ENCODE peak calls at places on chromosomes 7 and 10, in five cellular contexts. O, L, Y, Z and T are unnamed samples.

GRCh38 chr7:26328498-26329390 is 37.1 kb downstream of the SNX10 start:
- DNase-seq in L (no peak), O (no peak), Y (no peak), Z (no peak), T (no peak)

GRCh38 chr10:117254774-117255735 is 14.1 kb downstream of the SLC18A2 start:
- DNase-seq in Z (no peak), Y (no peak), O (no peak), L (no peak), T (no peak)

GRCh38 chr7:50121269-50121668 is 28.2 kb upstream of the ZPBP start:
- DNase-seq in L (no peak), Z (peak; percentile 42), Y (no peak), O (no peak), T (no peak)

GRCh38 chr7:30038182-30038980 is 10.2 kb downstream of the PLEKHA8 start:
- DNase-seq in Y (no peak), L (peak; percentile 49), Z (no peak), O (peak; percentile 80), T (no peak)

GRCh38 chr10:127997241-127997640 is 90.3 kb downstream of the PTPRE start:
- DNase-seq in Y (no peak), O (no peak), L (no peak), Z (no peak), T (no peak)

GRCh38 chr7:34837316-34837715 is 179.3 kb downstream of the NPSR1 start:
- DNase-seq in L (no peak), Y (peak; percentile 45), Z (no peak), O (no peak), T (no peak)

GRCh38 chr7:124284937-124285336 is 252.1 kb upstream of the TMEM229A start:
- DNase-seq in O (no peak), Y (peak; percentile 71), L (no peak), Z (no peak), T (no peak)

GRCh38 chr10:20855398-20856038 is 41.6 kb downstream of the NEBL start:
- DNase-seq in L (peak; percentile 69), Y (peak; percentile 30), Z (peak; percentile 10), O (peak; percentile 71), T (peak; percentile 8)

GRCh38 chr7:5701085-5701914 is 80.2 kb downstream of the RNF216 start:
- DNase-seq in Y (no peak), Z (no peak), L (no peak), O (no peak), T (no peak)

GRCh38 chr7:50733552-50733951 is 49.1 kb downstream of the GRB10 start:
- DNase-seq in Y (peak; percentile 90), O (no peak), Z (no peak), L (peak; percentile 41), T (peak; percentile 95)

GRCh38 chr10:116437076-116437692 is 9.5 kb downstream of the PNLIPRP3 start:
- DNase-seq in L (no peak), O (no peak), Z (no peak), Y (no peak), T (no peak)

GRCh38 chr7:86972072-86972471 is 87.4 kb downstream of the ELAPOR2 start:
- DNase-seq in O (no peak), L (no peak), Z (no peak), Y (no peak), T (peak; percentile 44)

GRCh38 chr10:131961777-131962450 is 19.8 kb downstream of the BNIP3 start:
- DNase-seq in L (peak; percentile 84), Z (no peak), Y (no peak), O (no peak), T (no peak)

GRCh38 chr10:128766915-128767314 is 640.7 kb upstream of the MKI67 start:
- DNase-seq in L (no peak), O (no peak), Z (no peak), Y (no peak), T (no peak)

GRCh38 chr7:46600340-46600739 is 679.3 kb upstream of the IGFBP3 start:
- DNase-seq in O (peak; percentile 88), L (peak; percentile 78), Z (no peak), Y (no peak), T (no peak)

GRCh38 chr7:113197274-113197673 is 78.9 kb upstream of the SMIM30 start:
- DNase-seq in O (peak; percentile 84), Y (peak; percentile 55), L (peak; percentile 88), Z (no peak), T (peak; percentile 83)

GRCh38 chr7:71208881-71209280 is 76.9 kb downstream of the GALNT17 start:
- DNase-seq in Z (no peak), Y (no peak), O (no peak), L (no peak), T (no peak)

GRCh38 chr10:69649771-69650550 is 19.9 kb downstream of the FAM241B start:
- DNase-seq in Y (peak; percentile 64), O (peak; percentile 7), L (no peak), Z (no peak), T (no peak)

GRCh38 chr7:129443612-129444011 is 9.4 kb downstream of the STRIP2 start:
- DNase-seq in O (no peak), L (no peak), Y (no peak), Z (no peak), T (no peak)

GRCh38 chr10:117342638-117343037 is 32.6 kb downstream of the PDZD8 start:
- DNase-seq in L (peak; percentile 73), Y (peak; percentile 88), Z (no peak), O (peak; percentile 88), T (peak; percentile 88)

GRCh38 chr7:43758029-43758860 is at the start of gene BLVRA:
- DNase-seq in O (peak; percentile 53), Z (peak; percentile 68), Y (peak; percentile 44), L (peak; percentile 70), T (peak; percentile 18)

GRCh38 chr10:44954962-44955361 is 4.6 kb upstream of the RASSF4 start:
- DNase-seq in Z (no peak), Y (no peak), L (no peak), O (no peak), T (no peak)

GRCh38 chr10:26296351-26296750 is 79.8 kb downstream of the GAD2 start:
- DNase-seq in Y (no peak), O (no peak), L (no peak), Z (no peak), T (no peak)

GRCh38 chr10:102461187-102462054 is 10.1 kb upstream of the C10orf95 start:
- DNase-seq in L (peak; percentile 81), O (peak; percentile 80), Z (peak; percentile 95), Y (peak; percentile 92), T (peak; percentile 51)
- TF ChIP-seq EZH2 in L (no peak), O (no peak), Z (no peak), Y (no peak), T (no peak)

GRCh38 chr10:93566435-93567276 is at the start of gene FFAR4:
- DNase-seq in Y (peak; percentile 48), Z (no peak), O (no peak), L (peak; percentile 6), T (no peak)

GRCh38 chr10:93565421-93565820 is 1.0 kb upstream of the FFAR4 start:
- DNase-seq in Y (no peak), O (no peak), L (no peak), Z (no peak), T (no peak)

GRCh38 chr10:93570383-93570782 is 3.9 kb downstream of the FFAR4 start:
- DNase-seq in Z (no peak), L (no peak), O (no peak), Y (no peak), T (no peak)

GRCh38 chr10:93567277-93568104 is 1.0 kb downstream of the FFAR4 start:
- DNase-seq in L (no peak), O (no peak), Y (no peak), Z (no peak), T (no peak)

DNA sequence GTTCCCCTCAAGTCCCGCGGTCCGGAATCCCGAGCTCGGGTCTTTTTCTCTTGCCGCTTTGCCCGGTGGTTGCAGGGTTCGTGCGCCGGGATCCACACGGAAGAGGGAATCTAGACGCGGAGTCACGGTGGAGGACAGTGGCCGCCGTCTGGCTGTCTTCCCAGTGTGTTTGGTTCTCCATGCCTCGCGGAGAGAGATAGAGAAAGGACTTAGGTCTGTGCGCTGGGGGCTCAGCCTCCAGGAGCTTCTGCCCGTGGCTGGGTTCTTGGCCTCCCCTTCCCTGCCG is 1.6 kb downstream of the FFAR4 start:
- DNase-seq in Z (no peak), L (peak; percentile 11), O (no peak), Y (no peak), T (no peak)
- TF ChIP-seq EZH2 in Z (no peak), L (peak; percentile 8), O (no peak), Y (no peak), T (no peak)

GRCh38 chr10:101224910-101225823 is 4.1 kb downstream of the LBX1 start:
- DNase-seq in Y (no peak), O (no peak), Z (no peak), L (no peak), T (no peak)
- TF ChIP-seq EZH2 in Y (peak; percentile 86), O (peak; percentile 90), Z (no peak), L (peak; percentile 99), T (peak; percentile 96)

GRCh38 chr10:22334414-22335203 is 10.7 kb upstream of the SPAG6 start:
- DNase-seq in Z (no peak), L (no peak), O (no peak), Y (no peak), T (no peak)
- TF ChIP-seq EZH2 in Z (no peak), L (no peak), O (no peak), Y (no peak), T (peak; percentile 17)

GRCh38 chr10:77274046-77274795 is 363.4 kb downstream of the KCNMA1 start:
- DNase-seq in Y (peak; percentile 100), O (peak; percentile 32), L (peak; percentile 84), Z (no peak), T (peak; percentile 80)
- TF ChIP-seq EZH2 in Y (no peak), O (no peak), L (no peak), Z (no peak), T (no peak)

GRCh38 chr10:8051109-8051781 is 3.2 kb upstream of the GATA3 start:
- DNase-seq in L (no peak), Z (no peak), Y (no peak), O (no peak), T (no peak)
- TF ChIP-seq EZH2 in L (peak; percentile 0), Z (no peak), Y (no peak), O (peak; percentile 88), T (peak; percentile 88)

GRCh38 chr7:155460926-155461613 is 3.1 kb downstream of the EN2 start:
- DNase-seq in L (no peak), Y (no peak), O (no peak), Z (no peak), T (no peak)

GRCh38 chr7:155459133-155459866 is 1.4 kb downstream of the EN2 start:
- DNase-seq in Y (no peak), L (no peak), O (no peak), Z (no peak), T (no peak)

GRCh38 chr7:155461631-155462030 is 3.7 kb downstream of the EN2 start:
- DNase-seq in L (no peak), O (no peak), Y (no peak), Z (no peak), T (no peak)

GRCh38 chr7:155458317-155459132 is 596 bp downstream of the EN2 start:
- DNase-seq in L (peak; percentile 21), Y (no peak), O (no peak), Z (no peak), T (no peak)

GRCh38 chr7:155459867-155460461 is 2.0 kb downstream of the EN2 start:
- DNase-seq in Y (no peak), O (no peak), L (no peak), Z (no peak), T (no peak)
- TF ChIP-seq EZH2 in Y (no peak), O (no peak), L (no peak), Z (no peak), T (no peak)